ENCODE peak calls at places on chromosomes 6 and 20, in nine cellular contexts. B is astrocyte of the spinal cord, N is AG04450, W is GM13976, Q is right lobe of liver, H is endothelial cell, M is H9, J is ovary, K is WTC11. T is an unnamed sample.

GRCh38 chr6:69918766-69919165 is 52.4 kb downstream of the COL19A1 start:
- DNase-seq in B (no peak), N (no peak), W (no peak), Q (no peak), H (no peak), M (no peak), J (no peak), K (no peak), T (no peak)

GRCh38 chr20:51528263-51529026 is 14.1 kb downstream of the NFATC2 start:
- DNase-seq in B (no peak), N (no peak), W (peak; percentile 50), Q (no peak), H (no peak), M (no peak), J (no peak), K (no peak), T (peak; percentile 92)

GRCh38 chr6:137309078-137309762 is 90.0 kb upstream of the IFNGR1 start:
- DNase-seq in B (peak; percentile 77), N (no peak), W (no peak), Q (peak; percentile 84), H (no peak), M (peak; percentile 61), J (peak; percentile 39), K (peak; percentile 33), T (peak; percentile 3)

GRCh38 chr20:35939264-35939663 is 15.0 kb downstream of the SCAND1 start:
- DNase-seq in B (no peak), N (no peak), W (no peak), Q (no peak), H (no peak), M (no peak), J (no peak), K (no peak), T (no peak)

GRCh38 chr6:145332001-145332400 is 403.3 kb downstream of the EPM2A start:
- DNase-seq in B (no peak), N (no peak), W (no peak), Q (no peak), H (no peak), M (no peak), J (no peak), K (peak; percentile 17), T (no peak)

GRCh38 chr6:48671506-48671905 is 560.5 kb upstream of the PTCHD4 start:
- DNase-seq in B (no peak), N (no peak), W (no peak), Q (no peak), H (no peak), M (no peak), J (no peak), K (no peak), T (no peak)

GRCh38 chr20:16803965-16804792 is 56.0 kb downstream of the OTOR start:
- DNase-seq in B (peak; percentile 47), N (no peak), W (peak; percentile 52), Q (peak; percentile 54), H (peak; percentile 80), M (peak; percentile 67), J (peak; percentile 57), K (peak; percentile 78), T (peak; percentile 68)

GRCh38 chr20:47332381-47333206 is 23.9 kb downstream of the ZMYND8 start:
- DNase-seq in B (no peak), N (no peak), W (no peak), Q (no peak), H (no peak), M (no peak), J (no peak), K (no peak), T (no peak)

GRCh38 chr6:55456016-55456415 is 123.0 kb downstream of the HMGCLL1 start:
- DNase-seq in B (peak; percentile 19), N (no peak), W (no peak), Q (no peak), H (no peak), M (no peak), J (no peak), K (no peak), T (no peak)

GRCh38 chr6:170076466-170077165 is 214.3 kb downstream of the DLL1 start:
- DNase-seq in B (no peak), N (no peak), W (no peak), Q (no peak), H (no peak), M (peak; percentile 17), J (peak; percentile 5), K (no peak), T (no peak)

GRCh38 chr6:33694401-33694931 is 17.0 kb downstream of the UQCC2 start:
- DNase-seq in B (peak; percentile 22), N (no peak), W (no peak), Q (no peak), H (no peak), M (no peak), J (no peak), K (no peak), T (peak; percentile 88)

GRCh38 chr20:12947691-12948090 is 61.1 kb upstream of the SPTLC3 start:
- DNase-seq in B (no peak), N (no peak), W (no peak), Q (no peak), H (no peak), M (no peak), J (no peak), K (no peak), T (no peak)

GRCh38 chr20:62396367-62397239 is 9.7 kb downstream of the RPS21 start:
- DNase-seq in B (no peak), N (no peak), W (no peak), Q (no peak), H (no peak), M (no peak), J (no peak), K (no peak), T (no peak)
- TF ChIP-seq CTCF in B (no peak), N (no peak), W (no peak), Q (no peak), H (no peak), M (no peak), J (no peak), K (no peak), T (no peak)

GRCh38 chr6:39865011-39865888 is 69.0 kb downstream of the MOCS1 start:
- DNase-seq in B (peak; percentile 42), N (no peak), W (peak; percentile 78), Q (peak; percentile 68), H (peak; percentile 66), M (peak; percentile 83), J (peak; percentile 81), K (peak; percentile 94), T (peak; percentile 78)

GRCh38 chr6:39861663-39862062 is 69.5 kb downstream of the DAAM2 start:
- DNase-seq in B (no peak), N (no peak), W (no peak), Q (no peak), H (no peak), M (peak; percentile 41), J (no peak), K (no peak), T (no peak)

GRCh38 chr6:39870950-39871349 is 63.3 kb downstream of the MOCS1 start:
- DNase-seq in B (no peak), N (no peak), W (no peak), Q (no peak), H (no peak), M (no peak), J (no peak), K (no peak), T (peak; percentile 6)

GRCh38 chr6:39873439-39873838 is 60.8 kb downstream of the MOCS1 start:
- DNase-seq in B (no peak), N (no peak), W (no peak), Q (no peak), H (no peak), M (no peak), J (no peak), K (no peak), T (no peak)

DNA sequence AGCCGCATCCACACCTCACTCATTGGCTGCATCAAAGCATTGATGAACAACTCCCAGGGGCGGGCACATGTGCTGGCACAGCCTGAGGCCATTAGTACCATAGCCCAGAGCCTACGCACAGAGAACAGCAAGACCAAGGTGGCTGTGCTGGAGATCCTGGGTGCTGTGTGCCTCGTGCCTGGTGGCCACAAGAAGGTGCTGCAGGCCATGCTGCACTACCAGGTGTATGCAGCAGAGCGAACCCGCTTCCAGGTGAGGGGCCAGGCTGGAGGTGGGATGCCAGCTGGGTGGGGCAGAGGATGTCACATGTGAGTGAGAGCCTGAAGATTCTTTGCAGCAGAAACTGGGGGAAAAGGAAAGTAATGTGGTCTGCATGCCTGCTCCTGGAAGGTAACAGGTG is 66.7 kb downstream of the MOCS1 start:
- DNase-seq in B (no peak), N (no peak), W (no peak), Q (no peak), H (no peak), M (peak; percentile 79), J (no peak), K (peak; percentile 52), T (no peak)
- TF ChIP-seq CTCF in B (peak; percentile 24), N (no peak), W (no peak), Q (no peak), H (no peak), M (peak; percentile 65), J (no peak), K (peak; percentile 18), T (no peak)

GRCh38 chr20:1360094-1360493 is 31.2 kb upstream of the SDCBP2 start:
- DNase-seq in B (no peak), N (no peak), W (no peak), Q (no peak), H (no peak), M (no peak), J (no peak), K (no peak), T (no peak)
- TF ChIP-seq CTCF in B (no peak), N (peak; percentile 28), W (no peak), Q (no peak), H (peak; percentile 43), M (no peak), J (no peak), K (no peak), T (no peak)

GRCh38 chr6:53154794-53155193 is 6.2 kb upstream of the GCM1 start:
- DNase-seq in B (no peak), N (no peak), W (no peak), Q (no peak), H (no peak), M (no peak), J (no peak), K (no peak), T (no peak)

GRCh38 chr6:53154071-53154470 is 5.4 kb upstream of the GCM1 start:
- DNase-seq in B (no peak), N (no peak), W (no peak), Q (no peak), H (no peak), M (no peak), J (no peak), K (no peak), T (no peak)

GRCh38 chr6:53161481-53162009 is 12.9 kb upstream of the GCM1 start:
- DNase-seq in B (no peak), N (no peak), W (no peak), Q (no peak), H (no peak), M (no peak), J (no peak), K (no peak), T (no peak)

GRCh38 chr6:53165333-53165732 is 16.7 kb upstream of the GCM1 start:
- DNase-seq in B (no peak), N (peak; percentile 34), W (no peak), Q (no peak), H (no peak), M (no peak), J (no peak), K (no peak), T (no peak)

DNA sequence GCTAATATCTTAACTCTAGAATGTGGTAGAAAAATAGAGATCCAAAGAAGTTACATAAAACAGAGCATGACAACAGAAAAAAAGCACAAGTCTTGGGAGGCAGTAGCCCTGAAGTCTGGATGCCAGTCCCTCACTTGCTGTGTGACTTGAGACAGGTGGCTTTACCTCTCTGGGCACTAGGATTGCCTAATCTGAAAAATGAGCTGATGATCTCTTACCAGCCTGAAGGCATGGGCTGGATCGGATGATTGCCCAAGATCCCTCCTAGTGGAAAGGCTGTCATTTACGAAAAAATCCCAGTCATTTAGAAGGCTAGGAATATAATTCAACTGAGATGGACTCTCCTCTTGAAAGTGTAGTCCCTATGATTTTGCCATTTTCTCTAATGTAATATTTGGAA is 10.9 kb upstream of the GCM1 start:
- DNase-seq in B (no peak), N (no peak), W (no peak), Q (no peak), H (no peak), M (no peak), J (no peak), K (no peak), T (no peak)
- TF ChIP-seq CTCF in B (no peak), N (no peak), W (no peak), Q (no peak), H (no peak), M (no peak), J (no peak), K (no peak), T (no peak)

T was measured in activated CD8-positive, alpha-beta T cell treated with anti-CD3 and anti-CD28 coated beads for 36 hours.